ENCODE peak calls at places on chromosomes 12 and 14, in five cellular contexts. E is heart left ventricle, R is A549, V is ovary, J is NB4. H is an unnamed sample.
A peak's percentile ranks its signal among the peaks of the same experiment; 100 is the strongest.

GRCh38 chr12:24066865-24067264 is 117.4 kb upstream of the SOX5 start:
- DNase-seq in J (no peak), R (no peak), V (no peak), E (no peak), H (no peak)

GRCh38 chr12:48074266-48074665 is 31.6 kb downstream of the SENP1 start:
- DNase-seq in J (no peak), R (no peak), V (no peak), E (no peak), H (no peak)

GRCh38 chr14:95727084-95727700 is 13.3 kb upstream of the TCL1A start:
- DNase-seq in R (no peak), V (no peak), J (no peak), E (no peak), H (no peak)

GRCh38 chr12:79127268-79127895 is 262.8 kb downstream of the SYT1 start:
- DNase-seq in V (no peak), E (no peak), J (peak; percentile 51), R (no peak), H (no peak)

GRCh38 chr14:37237094-37237493 is 39.4 kb downstream of the MIPOL1 start:
- DNase-seq in R (no peak), E (no peak), J (no peak), V (no peak), H (no peak)

GRCh38 chr12:94458882-94459772 is 540 bp downstream of the CEP83 start:
- DNase-seq in J (peak; percentile 65), E (no peak), R (peak; percentile 13), V (no peak), H (peak; percentile 81)

GRCh38 chr14:55482936-55483605 is 42.7 kb upstream of the TBPL2 start:
- DNase-seq in E (no peak), J (no peak), V (no peak), R (no peak), H (no peak)

GRCh38 chr12:85440273-85440672 is 160.3 kb downstream of the ALX1 start:
- DNase-seq in R (no peak), J (no peak), V (no peak), E (no peak), H (peak; percentile 5)

GRCh38 chr12:92649511-92650227 is 53.1 kb upstream of the PLEKHG7 start:
- DNase-seq in J (peak; percentile 88), V (peak; percentile 28), R (peak; percentile 72), E (peak; percentile 46), H (peak; percentile 49)

GRCh38 chr12:71746983-71747611 is 7.6 kb upstream of the RAB21 start:
- DNase-seq in R (peak; percentile 40), J (peak; percentile 74), V (peak; percentile 31), E (no peak), H (peak; percentile 78)

GRCh38 chr12:58190624-58191023 is 249.3 kb downstream of the ATP23 start:
- DNase-seq in V (no peak), E (no peak), J (no peak), R (no peak), H (no peak)

GRCh38 chr12:55629058-55629841 is 7.4 kb upstream of the OR10P1 start:
- DNase-seq in E (no peak), R (no peak), V (no peak), J (peak; percentile 14), H (no peak)

GRCh38 chr14:49621114-49621881 is 699 bp downstream of the MGAT2 start:
- DNase-seq in J (peak; percentile 90), V (peak; percentile 75), E (peak; percentile 84), R (no peak), H (peak; percentile 90)

GRCh38 chr12:104737113-104737512 is 221.0 kb downstream of the SLC41A2 start:
- DNase-seq in V (no peak), R (no peak), J (peak; percentile 31), E (no peak), H (no peak)

GRCh38 chr12:98559666-98560065 is 33.8 kb upstream of the SLC25A3 start:
- DNase-seq in J (no peak), R (no peak), V (no peak), E (no peak), H (no peak)

GRCh38 chr14:104816678-104816945 is 15.7 kb downstream of the ZBTB42 start:
- DNase-seq in R (no peak), V (no peak), J (no peak), E (no peak), H (no peak)

GRCh38 chr12:11134300-11134699 is at the start of gene TAS2R30:
- DNase-seq in J (no peak), E (no peak), R (no peak), V (no peak), H (no peak)

GRCh38 chr12:30826276-30826675 is 71.5 kb upstream of the CAPRIN2 start:
- DNase-seq in J (no peak), E (no peak), R (no peak), V (no peak), H (no peak)

GRCh38 chr14:84202486-84202885 is 1327.5 kb upstream of the FLRT2 start:
- DNase-seq in J (no peak), E (no peak), R (no peak), V (no peak), H (no peak)

GRCh38 chr14:75123991-75124390 is 2.9 kb downstream of the NEK9 start:
- DNase-seq in J (peak; percentile 73), V (no peak), R (peak; percentile 69), E (no peak), H (peak; percentile 43)

GRCh38 chr14:34845869-34846268 is 29.3 kb downstream of the BAZ1A start:
- DNase-seq in R (no peak), E (no peak), J (no peak), V (no peak), H (no peak)

GRCh38 chr14:101250336-101250947 is 310.9 kb upstream of the DIO3 start:
- DNase-seq in V (no peak), E (no peak), R (no peak), J (no peak), H (no peak)

GRCh38 chr12:109127533-109128242 is 11.3 kb downstream of the ACACB start:
- DNase-seq in E (no peak), V (no peak), J (no peak), R (no peak), H (no peak)

GRCh38 chr12:51951843-51952722 is 584 bp downstream of the ACVR1B start:
- DNase-seq in E (peak; percentile 38), R (no peak), V (peak; percentile 67), J (peak; percentile 68), H (no peak)

GRCh38 chr12:51953011-51953568 is 1.6 kb downstream of the ACVR1B start:
- DNase-seq in J (no peak), V (no peak), E (no peak), R (no peak), H (no peak)

GRCh38 chr12:51950682-51951198 is 759 bp upstream of the ACVR1B start:
- DNase-seq in J (no peak), E (no peak), V (no peak), R (no peak), H (no peak)

GRCh38 chr12:51949342-51950030 is 2.0 kb upstream of the ACVR1B start:
- DNase-seq in R (no peak), V (no peak), E (no peak), J (peak; percentile 83), H (no peak)

DNA sequence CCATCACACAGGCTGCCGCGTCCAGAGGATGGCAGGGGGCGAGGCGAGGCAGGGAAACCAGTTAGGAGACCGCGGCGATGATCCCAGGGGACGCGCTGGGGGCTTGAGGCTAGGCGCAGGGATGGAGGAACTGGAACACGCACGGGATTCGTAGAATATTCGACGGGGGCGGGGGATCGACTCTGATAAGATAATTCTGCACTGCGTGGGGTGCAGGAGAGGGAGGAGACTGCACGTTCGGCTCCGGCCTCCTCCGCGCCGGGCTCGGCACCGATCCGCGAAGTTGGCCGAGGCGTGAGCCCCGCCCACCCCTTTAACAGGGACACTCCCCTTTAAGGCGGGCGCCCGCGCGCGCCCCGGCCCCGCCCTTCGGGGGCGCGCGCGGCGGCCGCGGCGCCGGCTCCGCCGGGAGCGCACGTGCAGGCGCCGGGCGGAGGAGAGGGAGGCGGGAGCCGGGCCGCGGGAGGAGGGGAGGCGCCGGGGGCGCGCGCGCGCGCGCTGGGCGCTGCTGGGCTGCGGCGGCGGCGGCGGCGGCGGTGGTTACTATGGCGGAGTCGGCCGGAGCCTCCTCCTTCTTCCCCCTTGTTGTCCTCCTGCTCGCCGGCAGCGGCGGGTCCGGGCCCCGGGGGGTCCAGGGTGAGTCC is at the start of gene ACVR1B:
- DNase-seq in J (peak; percentile 92), V (peak; percentile 90), R (peak; percentile 55), E (peak; percentile 95), H (peak; percentile 93)
- TF ChIP-seq POLR2A in J (peak; percentile 30), V (peak; percentile 28), R (peak; percentile 46), E (peak; percentile 37), H (no peak)

DNA sequence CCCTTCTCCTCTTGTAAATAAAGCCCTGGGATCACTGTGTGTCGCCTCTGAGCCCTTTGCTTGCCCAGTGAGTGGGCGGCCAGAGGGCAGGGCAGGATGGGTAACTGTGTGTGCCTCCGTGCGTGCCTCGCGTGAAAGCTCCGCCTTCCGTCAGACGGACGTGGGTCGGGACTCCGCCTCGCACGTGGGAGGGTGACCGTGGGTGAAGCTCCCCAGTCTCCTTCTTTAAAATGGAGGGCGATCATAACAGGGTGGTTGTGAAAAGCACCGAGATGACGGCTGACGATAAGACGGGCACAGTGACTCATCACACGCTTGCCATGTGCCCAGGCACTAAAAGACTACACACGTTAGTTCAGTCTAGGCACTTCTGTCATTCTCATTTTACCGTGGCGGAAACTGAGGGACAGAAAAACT is 9.2 kb downstream of the PHB2 start:
- DNase-seq in V (peak; percentile 69), E (peak; percentile 59), R (no peak), J (peak; percentile 87), H (peak; percentile 86)
- TF ChIP-seq POLR2A in V (no peak), E (no peak), R (no peak), J (no peak), H (no peak)

DNA sequence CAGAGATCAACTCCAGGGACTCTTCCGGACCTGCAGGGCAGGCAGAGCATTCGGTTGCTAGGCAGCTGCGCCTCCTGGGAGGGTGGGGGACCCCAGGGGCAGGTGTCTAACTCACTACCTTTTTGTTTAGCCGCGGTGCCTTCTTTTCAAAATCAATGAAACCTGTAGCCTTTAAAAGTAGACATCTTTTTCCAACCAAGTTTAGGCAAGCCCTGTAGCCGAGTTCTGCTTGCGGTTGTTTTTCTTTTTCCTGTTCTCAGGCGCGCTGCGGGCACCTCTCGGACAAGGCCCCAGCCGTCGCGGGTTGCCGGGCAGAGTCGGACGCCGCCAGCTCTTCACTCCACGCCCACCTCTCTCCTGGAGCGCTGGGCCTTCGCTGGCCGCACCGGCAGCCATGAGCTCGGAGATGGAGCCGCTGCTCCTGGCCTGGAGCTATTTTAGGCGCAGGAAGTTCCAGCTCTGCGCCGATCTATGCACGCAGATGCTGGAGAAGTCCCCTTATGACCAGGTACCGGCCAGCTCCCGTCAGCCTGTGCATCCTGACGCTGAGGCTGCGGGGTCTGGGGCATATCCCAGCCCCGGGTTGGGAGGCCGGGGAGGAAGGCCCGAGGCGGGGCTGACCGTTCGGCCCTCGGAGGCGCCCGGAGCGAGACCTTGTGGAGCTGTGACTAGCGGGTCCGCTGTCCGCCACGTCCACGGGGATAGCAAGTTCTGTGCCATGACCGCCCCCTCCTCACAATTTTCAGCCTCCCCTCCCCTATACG is at the start of gene TTC8:
- DNase-seq in V (peak; percentile 92), R (peak; percentile 90), E (peak; percentile 92), J (peak; percentile 89), H (peak; percentile 96)
- TF ChIP-seq POLR2A in V (peak; percentile 90), R (peak; percentile 96), E (peak; percentile 60), J (peak; percentile 76), H (peak; percentile 63)

GRCh38 chr14:67529947-67530935 is 2.8 kb upstream of the PLEKHH1 start:
- DNase-seq in E (no peak), V (no peak), J (no peak), R (no peak), H (no peak)

GRCh38 chr14:67536087-67536486 is 3.0 kb downstream of the PLEKHH1 start:
- DNase-seq in R (no peak), V (no peak), E (no peak), J (no peak), H (no peak)

GRCh38 chr14:67533754-67534085 is 630 bp downstream of the PLEKHH1 start:
- DNase-seq in E (no peak), V (no peak), J (no peak), R (no peak), H (no peak)

GRCh38 chr14:67532606-67532997 is 488 bp upstream of the PLEKHH1 start:
- DNase-seq in J (no peak), R (no peak), E (no peak), V (no peak), H (no peak)

GRCh38 chr14:67532998-67533753 is at the start of gene PLEKHH1:
- DNase-seq in E (peak; percentile 86), R (peak; percentile 87), V (peak; percentile 63), J (peak; percentile 82), H (peak; percentile 44)
- TF ChIP-seq POLR2A in E (peak; percentile 59), R (peak; percentile 82), V (no peak), J (no peak), H (no peak)